ENCODE peak calls at places on chromosomes 3 and 15, in four cellular contexts. Z is NB4, P is AG09309, Q is COR-L47. O is an unnamed sample.

GRCh38 chr15:38254065-38254883 is 1.6 kb downstream of the SPRED1 start:
- DNase-seq in Z (peak), P (no peak), Q (no peak), O (no peak)

GRCh38 chr15:101647251-101647650 is 4.9 kb downstream of the TM2D3 start:
- DNase-seq in Z (no peak), P (no peak), Q (no peak), O (no peak)

GRCh38 chr15:55289011-55289572 is 521 bp downstream of the RAB27A start:
- DNase-seq in Z (peak), P (no peak), Q (no peak), O (peak)

GRCh38 chr15:73022156-73022555 is 30.1 kb upstream of the NEO1 start:
- DNase-seq in Z (no peak), P (no peak), Q (no peak), O (no peak)

GRCh38 chr3:5019411-5020261 is 40.4 kb downstream of the BHLHE40 start:
- DNase-seq in Z (no peak), P (no peak), Q (no peak), O (peak)

GRCh38 chr3:133136114-133137041 is 98.2 kb downstream of the TMEM108 start:
- DNase-seq in Z (no peak), P (no peak), Q (peak), O (no peak)

GRCh38 chr3:123140591-123140990 is 61.2 kb upstream of the SEC22A start:
- DNase-seq in Z (no peak), P (no peak), Q (no peak), O (no peak)

GRCh38 chr15:53378096-53378620 is 381.3 kb downstream of the WDR72 start:
- DNase-seq in Z (no peak), P (no peak), Q (peak), O (no peak)

GRCh38 chr15:28131946-28132345 is 32.8 kb upstream of the OCA2 start:
- DNase-seq in Z (no peak), P (no peak), Q (no peak), O (no peak)

GRCh38 chr15:39417351-39417750 is 163.5 kb upstream of the THBS1 start:
- DNase-seq in Z (no peak), P (no peak), Q (no peak), O (no peak)

GRCh38 chr3:100260685-100261480 is at the start of gene TBC1D23:
- DNase-seq in Z (peak), P (peak), Q (peak), O (peak)

GRCh38 chr3:160343132-160343531 is 55.9 kb downstream of the IFT80 start:
- DNase-seq in Z (peak), P (no peak), Q (peak), O (peak)